ENCODE peak calls at places on chromosomes 7 and 10, in six cellular contexts. E is IMR-90, R is left ventricle myocardium inferior, B is fibroblast of pulmonary artery, H is fibroblast of mammary gland, O is GM20000. M is an unnamed sample.

GRCh38 chr10:110471566-110472139 is 26.1 kb upstream of the DUSP5 start:
- DNase-seq in E (peak; percentile 89), R (no peak), B (peak; percentile 65), H (peak; percentile 70), O (no peak), M (no peak)

GRCh38 chr10:121104476-121105111 is 253.4 kb downstream of the WDR11 start:
- DNase-seq in E (no peak), R (no peak), B (no peak), H (no peak), O (no peak), M (no peak)

GRCh38 chr10:21497177-21497807 is 28.2 kb downstream of the SKIDA1 start:
- DNase-seq in E (peak; percentile 62), R (peak; percentile 92), B (peak; percentile 82), H (peak; percentile 73), O (peak; percentile 54), M (peak; percentile 45)

GRCh38 chr10:11813177-11813576 is 10.0 kb upstream of the PROSER2 start:
- DNase-seq in E (no peak), R (no peak), B (no peak), H (no peak), O (no peak), M (no peak)

GRCh38 chr7:111394891-111395290 is 167.4 kb downstream of the IMMP2L start:
- DNase-seq in E (no peak), R (no peak), B (no peak), H (no peak), O (no peak), M (no peak)

GRCh38 chr7:114865564-114865963 is 56.3 kb upstream of the MDFIC start:
- DNase-seq in E (peak; percentile 64), R (peak; percentile 30), B (peak; percentile 81), H (peak; percentile 79), O (peak; percentile 51), M (peak; percentile 71)

GRCh38 chr7:124992881-124993562 is 63.4 kb upstream of the POT1 start:
- DNase-seq in E (peak; percentile 92), R (no peak), B (peak; percentile 93), H (peak; percentile 79), O (no peak), M (no peak)

GRCh38 chr10:58998924-58999713 is 177.3 kb upstream of the PHYHIPL start:
- DNase-seq in E (no peak), R (peak; percentile 49), B (no peak), H (peak; percentile 53), O (no peak), M (no peak)

GRCh38 chr7:66313913-66314568 is 108.9 kb downstream of the TPST1 start:
- DNase-seq in E (no peak), R (no peak), B (no peak), H (no peak), O (no peak), M (no peak)

GRCh38 chr10:113539789-113540188 is 13.1 kb upstream of the HABP2 start:
- DNase-seq in E (peak; percentile 36), R (no peak), B (peak; percentile 30), H (peak; percentile 68), O (no peak), M (no peak)

GRCh38 chr7:159067870-159068787 is 76.5 kb downstream of the VIPR2 start:
- DNase-seq in E (no peak), R (peak; percentile 87), B (peak; percentile 2), H (no peak), O (no peak), M (peak; percentile 28)

GRCh38 chr7:28480595-28480994 is 68.3 kb downstream of the CREB5 start:
- DNase-seq in E (no peak), R (no peak), B (no peak), H (no peak), O (no peak), M (no peak)

GRCh38 chr10:43793714-43794113 is 145.0 kb upstream of the ZNF32 start:
- DNase-seq in E (peak; percentile 82), R (no peak), B (peak; percentile 90), H (peak; percentile 94), O (no peak), M (no peak)

GRCh38 chr7:41576176-41576575 is 126.7 kb downstream of the INHBA start:
- DNase-seq in E (peak; percentile 69), R (no peak), B (no peak), H (peak; percentile 5), O (no peak), M (no peak)

GRCh38 chr10:11018830-11019692 is 1.4 kb downstream of the CELF2 start:
- DNase-seq in E (no peak), R (no peak), B (no peak), H (no peak), O (no peak), M (no peak)

GRCh38 chr10:3797750-3798149 is 12.7 kb upstream of the KLF6 start:
- DNase-seq in E (no peak), R (no peak), B (no peak), H (no peak), O (no peak), M (no peak)

GRCh38 chr10:48254745-48255144 is 19.8 kb downstream of the FRMPD2 start:
- DNase-seq in E (no peak), R (no peak), B (no peak), H (no peak), O (no peak), M (no peak)

GRCh38 chr7:122951006-122951405 is 44.5 kb downstream of the TAS2R16 start:
- DNase-seq in E (no peak), R (no peak), B (no peak), H (no peak), O (no peak), M (no peak)

GRCh38 chr10:124994573-124995473 is 52.9 kb downstream of the ZRANB1 start:
- DNase-seq in E (no peak), R (peak; percentile 15), B (no peak), H (no peak), O (peak; percentile 4), M (no peak)

GRCh38 chr10:1677307-1677939 is 59.9 kb downstream of the ADARB2 start:
- DNase-seq in E (no peak), R (no peak), B (no peak), H (no peak), O (no peak), M (no peak)

GRCh38 chr7:107461938-107462533 is 7.8 kb upstream of the GPR22 start:
- DNase-seq in E (no peak), R (no peak), B (no peak), H (no peak), O (no peak), M (no peak)

GRCh38 chr7:142441074-142441403 is 183.2 kb upstream of the PRSS58 start:
- DNase-seq in E (no peak), R (no peak), B (no peak), H (no peak), O (no peak), M (peak; percentile 20)

GRCh38 chr10:122649903-122650302 is 49.7 kb downstream of the C10orf120 start:
- DNase-seq in E (no peak), R (no peak), B (no peak), H (no peak), O (no peak), M (no peak)

GRCh38 chr7:43362652-43363428 is 220.1 kb upstream of the STK17A start:
- DNase-seq in E (peak; percentile 16), R (no peak), B (peak; percentile 36), H (peak; percentile 79), O (no peak), M (no peak)

GRCh38 chr7:18102576-18102975 is 74.9 kb upstream of the PRPS1L1 start:
- DNase-seq in E (no peak), R (no peak), B (no peak), H (no peak), O (no peak), M (no peak)

GRCh38 chr10:48733329-48733728 is 48.7 kb downstream of the WDFY4 start:
- DNase-seq in E (no peak), R (no peak), B (no peak), H (no peak), O (no peak), M (no peak)

GRCh38 chr7:112908106-112908505 is 117.9 kb upstream of the TMEM168 start:
- DNase-seq in E (no peak), R (no peak), B (no peak), H (no peak), O (no peak), M (no peak)

GRCh38 chr10:78623577-78624215 is 445.1 kb upstream of the ZMIZ1 start:
- DNase-seq in E (peak; percentile 90), R (no peak), B (peak; percentile 45), H (peak; percentile 70), O (no peak), M (no peak)
- TF ChIP-seq CTCF in E (no peak), R (no peak), B (no peak), H (no peak), O (no peak), M (no peak)

DNA sequence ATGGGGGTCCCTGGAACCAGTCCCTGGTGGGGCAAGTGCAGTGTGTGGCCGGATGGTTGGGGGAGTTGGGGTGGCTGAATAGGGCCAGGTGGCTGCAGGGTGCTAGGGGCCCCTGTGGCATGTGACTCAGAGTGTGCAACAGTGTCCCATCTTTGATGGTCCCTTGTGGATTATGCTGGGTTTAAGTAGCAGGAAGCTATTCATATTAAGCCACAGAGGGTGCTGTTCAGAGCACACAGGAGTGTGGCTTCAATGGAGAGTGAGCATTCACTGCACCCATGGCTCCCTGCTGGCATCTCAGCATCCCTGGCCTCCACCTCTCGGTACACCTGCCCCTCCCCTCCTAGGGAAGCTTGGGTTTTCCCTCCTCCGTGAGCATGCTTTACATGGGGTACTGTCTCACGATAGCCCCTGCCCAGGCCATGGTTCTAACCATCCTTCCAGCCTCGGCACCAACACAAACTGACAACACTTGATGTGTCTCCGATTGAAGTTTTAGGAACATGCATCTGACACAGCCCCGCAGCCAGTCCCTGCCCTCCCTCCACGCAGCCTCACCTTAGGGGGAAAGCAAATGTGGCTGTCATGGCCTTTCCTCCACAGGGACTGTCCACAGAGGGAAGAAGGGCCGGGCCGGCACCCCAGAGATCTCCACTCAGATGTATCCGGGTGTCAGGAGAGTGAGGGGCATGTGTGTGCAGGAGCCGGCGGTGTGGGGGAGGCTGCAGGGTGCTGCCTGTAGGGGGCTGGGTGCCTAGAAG is 30.4 kb upstream of the PPIF start:
- DNase-seq in E (peak; percentile 29), R (no peak), B (no peak), H (no peak), O (peak; percentile 70), M (peak; percentile 63)
- TF ChIP-seq CTCF in E (no peak), R (no peak), B (no peak), H (no peak), O (no peak), M (no peak)

GRCh38 chr10:29169021-29169420 is 119.8 kb upstream of the LYZL1 start:
- DNase-seq in E (no peak), R (no peak), B (no peak), H (no peak), O (no peak), M (no peak)
- TF ChIP-seq CTCF in E (no peak), R (no peak), B (no peak), H (no peak), O (no peak), M (no peak)

DNA sequence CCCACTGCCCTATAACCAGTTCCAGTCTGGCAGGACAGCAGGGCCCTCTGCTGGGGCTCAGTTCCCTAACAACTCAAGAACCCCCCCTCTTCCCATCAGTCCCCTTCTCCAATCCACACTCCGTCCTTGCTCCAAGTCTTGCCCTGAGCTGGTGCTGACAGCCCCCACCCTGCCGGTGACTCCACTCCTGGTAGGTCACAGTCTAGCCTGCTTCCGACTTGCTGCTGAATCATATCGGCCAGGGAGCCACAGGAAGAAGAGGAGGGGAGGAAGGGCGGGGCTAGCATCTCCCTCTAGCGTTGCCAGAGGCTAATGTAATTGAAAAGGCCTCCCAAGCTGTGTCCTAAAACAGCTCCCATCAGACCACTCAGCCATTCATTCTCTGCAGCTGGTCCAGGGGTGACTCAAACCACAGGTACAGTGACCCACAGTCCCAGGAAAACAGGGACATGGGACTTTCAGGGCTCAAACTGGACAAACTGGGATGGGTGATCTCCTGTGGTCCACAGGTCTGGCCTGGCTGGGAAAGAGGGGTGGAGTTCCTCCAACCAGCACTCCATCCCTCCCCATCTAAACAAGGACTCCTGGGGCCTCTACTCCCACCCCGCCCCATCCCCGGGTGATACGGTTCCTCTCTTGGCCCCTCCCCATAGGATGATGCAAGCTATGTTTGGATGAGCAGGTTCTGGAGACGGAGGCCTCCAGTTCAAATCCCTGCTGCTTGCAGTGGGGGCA is 158.8 kb downstream of the SH3PXD2A start:
- DNase-seq in E (peak; percentile 92), R (peak; percentile 69), B (peak; percentile 89), H (peak; percentile 92), O (peak; percentile 84), M (peak; percentile 89)
- TF ChIP-seq CTCF in E (peak; percentile 53), R (peak; percentile 56), B (peak; percentile 67), H (peak; percentile 62), O (no peak), M (peak; percentile 53)